ENCODE peak calls at places on chromosomes 1 and 21, in five cellular contexts. J is GM23338, F is K562, R is HepG2, A is GM12878. Z is an unnamed sample. For H3K4me1, the result is how much of the 10 kb centered on the place peaks cover.

GRCh38 chr1:18077657-18078215 is 29.9 kb upstream of the IGSF21 start:
- DNase-seq in J (no peak), R (no peak), F (no peak), A (no peak), Z (no peak)

GRCh38 chr1:7258622-7259135 is 473.4 kb downstream of the CAMTA1 start:
- DNase-seq in A (no peak), J (no peak), F (no peak), R (no peak), Z (no peak)

GRCh38 chr21:45300786-45301520 is 13.3 kb upstream of the POFUT2 start:
- DNase-seq in J (no peak), A (no peak), R (no peak), F (no peak), Z (no peak)

GRCh38 chr1:206555473-206555935 is 48.2 kb downstream of the RASSF5 start:
- DNase-seq in F (peak), A (no peak), J (peak), R (no peak), Z (no peak)

GRCh38 chr1:189939967-189940366 is 537.7 kb downstream of the BRINP3 start:
- DNase-seq in J (no peak), F (no peak), R (no peak), A (no peak), Z (no peak)

GRCh38 chr1:241635556-241636179 is 4.5 kb downstream of the CHML start:
- DNase-seq in A (no peak), J (no peak), R (no peak), F (no peak), Z (no peak)

GRCh38 chr1:67831850-67832513 is 1.3 kb downstream of the GNG12 start:
- DNase-seq in R (no peak), F (peak), A (no peak), J (peak), Z (no peak)

GRCh38 chr1:94125551-94126514 is 4.9 kb upstream of the ABCA4 start:
- DNase-seq in A (no peak), F (no peak), R (peak), J (peak), Z (no peak)

GRCh38 chr1:7640350-7640749 is 130.7 kb upstream of the VAMP3 start:
- DNase-seq in J (no peak), R (no peak), F (no peak), A (no peak), Z (no peak)

GRCh38 chr1:174815036-174815435 is 184.7 kb upstream of the CACYBP start:
- DNase-seq in A (peak), J (no peak), R (peak), F (peak), Z (no peak)

GRCh38 chr1:179822107-179822506 is 55.5 kb downstream of the TOR1AIP2 start:
- DNase-seq in R (no peak), J (no peak), A (no peak), F (no peak), Z (no peak)

GRCh38 chr1:34858901-34859441 is 578 bp downstream of the SMIM12 start:
- DNase-seq in R (no peak), F (peak), A (no peak), J (no peak), Z (no peak)

GRCh38 chr1:186683637-186684410 is 3.6 kb upstream of the PTGS2 start:
- DNase-seq in A (no peak), F (no peak), J (no peak), R (no peak), Z (no peak)

GRCh38 chr1:48450505-48450904 is 21.5 kb downstream of the SPATA6 start:
- DNase-seq in J (no peak), R (no peak), A (no peak), F (no peak), Z (no peak)

GRCh38 chr1:153525088-153525713 is 10.6 kb downstream of the S100A6 start:
- DNase-seq in J (no peak), R (no peak), A (no peak), F (no peak), Z (no peak)

GRCh38 chr1:59146056-59146455 is 150.8 kb upstream of the FGGY start:
- DNase-seq in R (no peak), A (no peak), F (no peak), J (no peak), Z (no peak)

GRCh38 chr1:42482635-42483153 is 19.6 kb downstream of the CCDC30 start:
- DNase-seq in A (no peak), J (no peak), R (no peak), F (no peak), Z (no peak)

GRCh38 chr1:24003331-24003972 is 23.3 kb upstream of the SRSF10 start:
- DNase-seq in J (peak), R (peak), A (peak), F (no peak), Z (peak)

GRCh38 chr1:47690341-47691244 is 252.7 kb downstream of the FOXD2 start:
- DNase-seq in J (no peak), F (no peak), A (no peak), R (no peak), Z (peak)

GRCh38 chr1:69766431-69766830 is 198.7 kb downstream of the LRRC7 start:
- DNase-seq in R (no peak), A (no peak), J (no peak), F (no peak), Z (no peak)

GRCh38 chr1:101284021-101284420 is 47.2 kb downstream of the S1PR1 start:
- DNase-seq in F (peak), A (no peak), J (no peak), R (no peak), Z (no peak)

GRCh38 chr1:185284533-185285244 is 32.4 kb downstream of the IVNS1ABP start:
- DNase-seq in F (peak), J (no peak), A (no peak), R (no peak), Z (no peak)

GRCh38 chr21:38848187-38848609 is 42.5 kb downstream of the ETS2 start:
- DNase-seq in F (peak), J (no peak), R (no peak), A (no peak), Z (peak)

GRCh38 chr1:209435654-209436566 is 147.6 kb upstream of the CAMK1G start:
- DNase-seq in F (peak), R (peak), J (peak), A (no peak), Z (peak)

GRCh38 chr1:161085165-161085564 is 4.2 kb downstream of the NECTIN4 start:
- DNase-seq in R (no peak), F (no peak), J (no peak), A (no peak), Z (no peak)

GRCh38 chr1:156489166-156489934 is 11.2 kb downstream of the MEF2D start:
- DNase-seq in J (peak), R (no peak), F (peak), A (no peak), Z (no peak)

GRCh38 chr21:44706026-44706705 is 5.2 kb downstream of the TSPEAR start:
- DNase-seq in A (no peak), F (no peak), J (peak), R (no peak), Z (no peak)

GRCh38 chr21:36004441-36004840 is 55.9 kb downstream of the SETD4 start:
- DNase-seq in A (peak), R (no peak), J (no peak), F (no peak), Z (no peak)

GRCh38 chr1:172761581-172762025 is 102.7 kb downstream of the FASLG start:
- DNase-seq in J (no peak), F (no peak), R (no peak), A (no peak), Z (no peak)

GRCh38 chr21:44331650-44332306 is 7.4 kb downstream of the CFAP410 start:
- DNase-seq in F (no peak), A (no peak), R (no peak), J (no peak), Z (no peak)

GRCh38 chr1:165549908-165550480 is 6.2 kb downstream of the LRRC52 start:
- DNase-seq in F (no peak), A (no peak), J (no peak), R (no peak), Z (no peak)

GRCh38 chr1:212635141-212635601 is 26.6 kb downstream of the ATF3 start:
- DNase-seq in J (no peak), F (no peak), A (peak), R (no peak), Z (no peak)

DNA sequence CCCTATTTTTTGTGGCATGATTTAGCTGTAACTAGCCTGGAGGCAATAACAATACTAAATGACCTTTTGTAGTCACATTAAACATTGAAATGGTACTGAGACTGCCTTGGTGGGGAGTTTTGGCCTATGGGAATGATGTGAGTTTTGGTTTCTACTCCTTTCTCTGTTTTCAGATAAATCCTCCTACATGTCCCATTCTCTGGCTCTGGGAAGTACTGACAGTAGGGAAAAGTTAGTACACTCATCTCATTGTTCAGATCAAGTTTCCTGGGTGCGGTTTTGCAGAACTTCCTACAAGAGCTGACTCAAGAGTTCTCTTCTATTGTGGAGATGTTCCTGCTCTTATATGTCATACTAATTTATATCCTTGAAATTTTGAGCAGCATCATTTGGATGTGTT is 74.2 kb upstream of the MACF1 start:
- DNase-seq in R (no peak), A (no peak), J (no peak), F (no peak), Z (no peak)
- H3K4me1 ChIP-seq in R (half or more), A (under half), J (half or more), F (under half), Z (under half)

DNA sequence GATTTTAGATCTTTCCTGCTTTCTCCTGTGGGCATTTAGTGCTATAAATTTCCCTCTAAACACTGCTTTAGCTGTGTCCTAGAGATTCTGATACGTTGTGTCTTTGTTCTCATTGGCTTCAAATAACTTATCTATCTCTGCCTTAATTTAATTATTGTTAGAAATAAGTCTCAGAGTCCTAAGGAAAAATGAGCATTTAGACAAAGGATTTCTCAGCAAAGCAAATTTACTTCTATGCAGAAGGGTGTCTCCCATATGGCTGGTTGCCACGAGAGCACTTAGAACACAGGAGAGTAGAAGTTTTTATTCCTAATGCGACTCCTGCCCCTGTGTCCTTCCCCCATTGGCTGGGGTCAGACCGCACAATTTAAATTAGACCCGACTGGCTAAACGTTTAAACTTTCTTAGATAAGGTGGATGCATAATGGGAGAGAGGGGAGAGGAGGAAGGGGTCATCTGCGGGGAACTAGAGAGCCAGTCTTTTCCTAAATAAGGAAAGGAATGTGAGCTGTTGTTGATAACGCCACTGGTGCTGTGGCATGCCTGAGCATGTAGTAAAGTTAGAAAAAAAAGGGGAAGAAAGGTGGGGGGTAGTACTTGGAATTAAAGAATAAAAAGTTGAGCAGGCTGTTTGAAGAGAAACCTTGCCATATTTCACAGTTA is 170.2 kb downstream of the DYRK1A start:
- DNase-seq in F (peak), A (no peak), R (no peak), J (peak), Z (no peak)
- TF ChIP-seq CREB1 in F (no peak), A (no peak), R (no peak), J (no peak), Z (no peak)

DNA sequence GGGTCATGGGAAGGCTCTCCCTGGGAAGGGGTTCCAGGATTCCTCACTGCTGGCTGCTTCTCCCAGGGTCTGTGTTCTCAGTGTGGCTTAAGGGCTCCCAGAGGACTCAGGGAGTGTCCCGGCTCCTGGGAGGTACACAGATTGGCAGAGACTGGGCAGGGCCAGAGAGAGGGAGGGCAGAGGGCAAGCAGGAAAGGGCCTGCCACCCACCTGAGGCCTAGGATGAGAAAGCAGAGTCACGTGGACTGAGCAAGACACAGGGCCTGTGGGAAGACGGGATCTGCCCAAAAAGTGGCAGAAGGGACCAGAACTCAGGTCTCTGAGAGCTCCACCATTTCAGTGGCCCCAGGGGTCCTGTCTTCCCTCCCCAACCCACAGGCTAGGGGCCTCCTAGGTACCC is 871 bp downstream of the SLFNL1 start:
- DNase-seq in R (no peak), F (no peak), A (no peak), J (no peak), Z (no peak)
- H3K4me1 ChIP-seq in R (under half), F (under half), A (under half), J (under half), Z (under half)

GRCh38 chr1:54347955-54348699 is 58.1 kb downstream of the SSBP3 start:
- DNase-seq in F (no peak), J (no peak), R (peak), A (no peak), Z (no peak)
- TF ChIP-seq CREB1 in F (no peak), J (no peak), R (peak), A (no peak), Z (no peak)

GRCh38 chr21:29302340-29302991 is 3.7 kb downstream of the BACH1 start:
- DNase-seq in F (no peak), J (no peak), R (no peak), A (no peak), Z (no peak)
- H3K4me1 ChIP-seq in F (half or more), J (half or more), R (half or more), A (under half), Z (under half)

Z was measured in H1.